ENCODE peak calls at places on chromosomes 7 and 10, in eight cellular contexts. W is H9; K is AG09309; Z is foreskin fibroblast; Y is NCI-H460; X is activated naive CD4-positive, alpha-beta T cell treated with anti-CD3 and anti-CD28 coated beads for 36 hours; V is A549; F is Peyer's patch. G is an unnamed sample.

GRCh38 chr10:120979435-120980315 is 128.5 kb downstream of the WDR11 start:
- DNase-seq in W (peak), K (no peak), Z (no peak), Y (peak), X (peak), V (peak), F (peak), G (peak)

GRCh38 chr10:102758226-102758932 is 14.6 kb downstream of the WBP1L start:
- DNase-seq in W (no peak), K (no peak), Z (no peak), Y (no peak), X (no peak), V (no peak), F (no peak), G (no peak)

GRCh38 chr10:58992830-58993460 is 183.5 kb upstream of the PHYHIPL start:
- DNase-seq in W (no peak), K (no peak), Z (no peak), Y (no peak), X (no peak), V (no peak), F (no peak), G (no peak)

GRCh38 chr7:15236958-15237357 is 324.9 kb downstream of the AGMO start:
- DNase-seq in W (no peak), K (no peak), Z (no peak), Y (no peak), X (no peak), V (no peak), F (no peak), G (no peak)

GRCh38 chr10:85720931-85721330 is 645.7 kb downstream of the GRID1 start:
- DNase-seq in W (no peak), K (no peak), Z (no peak), Y (no peak), X (no peak), V (no peak), F (no peak), G (no peak)

GRCh38 chr7:12630615-12630884 is 56.9 kb upstream of the ARL4A start:
- DNase-seq in W (no peak), K (no peak), Z (no peak), Y (no peak), X (no peak), V (no peak), F (no peak), G (no peak)

GRCh38 chr7:142833174-142834027 is 21.5 kb upstream of the EPHB6 start:
- DNase-seq in W (no peak), K (no peak), Z (no peak), Y (no peak), X (no peak), V (no peak), F (no peak), G (no peak)

GRCh38 chr7:4479367-4480039 is 202.6 kb upstream of the FOXK1 start:
- DNase-seq in W (peak), K (no peak), Z (peak), Y (peak), X (peak), V (peak), F (no peak), G (peak)

GRCh38 chr7:37915438-37915837 is 1.2 kb downstream of the SFRP4 start:
- DNase-seq in W (no peak), K (no peak), Z (no peak), Y (no peak), X (no peak), V (no peak), F (no peak), G (peak)

GRCh38 chr10:132019366-132019765 is 37.6 kb upstream of the BNIP3 start:
- DNase-seq in W (no peak), K (no peak), Z (no peak), Y (no peak), X (no peak), V (no peak), F (no peak), G (no peak)

GRCh38 chr7:141262101-141262819 is 188.4 kb downstream of the TMEM178B start:
- DNase-seq in W (no peak), K (no peak), Z (no peak), Y (no peak), X (no peak), V (no peak), F (no peak), G (peak)

GRCh38 chr7:139889186-139889871 is 60.3 kb downstream of the TBXAS1 start:
- DNase-seq in W (no peak), K (no peak), Z (peak), Y (no peak), X (no peak), V (no peak), F (no peak), G (peak)

GRCh38 chr7:91079491-91079890 is 184.7 kb upstream of the FZD1 start:
- DNase-seq in W (no peak), K (no peak), Z (no peak), Y (no peak), X (no peak), V (no peak), F (no peak), G (peak)

GRCh38 chr7:102917436-102918353 is 4.9 kb downstream of the LRRC17 start:
- DNase-seq in W (no peak), K (no peak), Z (no peak), Y (no peak), X (no peak), V (no peak), F (no peak), G (no peak)

GRCh38 chr10:79260803-79261740 is 86.2 kb upstream of the PPIF start:
- DNase-seq in W (peak), K (no peak), Z (peak), Y (no peak), X (no peak), V (no peak), F (no peak), G (peak)

GRCh38 chr10:48474764-48475365 is 130.0 kb downstream of the ARHGAP22 start:
- DNase-seq in W (no peak), K (no peak), Z (no peak), Y (no peak), X (no peak), V (no peak), F (no peak), G (no peak)

GRCh38 chr10:30581779-30582380 is 47.7 kb downstream of the LYZL2 start:
- DNase-seq in W (peak), K (no peak), Z (peak), Y (peak), X (peak), V (peak), F (no peak), G (peak)

GRCh38 chr7:78019457-78020130 is 221.0 kb downstream of the PHTF2 start:
- DNase-seq in W (peak), K (peak), Z (peak), Y (peak), X (peak), V (peak), F (peak), G (peak)

GRCh38 chr10:119737827-119738226 is 12.0 kb downstream of the INPP5F start:
- DNase-seq in W (no peak), K (peak), Z (peak), Y (peak), X (peak), V (peak), F (no peak), G (peak)

GRCh38 chr10:9957352-9957751 is 1060.3 kb upstream of the CELF2 start:
- DNase-seq in W (no peak), K (no peak), Z (no peak), Y (no peak), X (no peak), V (no peak), F (no peak), G (peak)

GRCh38 chr10:52772623-52773022 is at the start of gene MBL2:
- DNase-seq in W (no peak), K (no peak), Z (no peak), Y (no peak), X (no peak), V (no peak), F (no peak), G (no peak)

GRCh38 chr7:105985821-105986220 is 22.8 kb downstream of the CDHR3 start:
- DNase-seq in W (no peak), K (no peak), Z (no peak), Y (no peak), X (no peak), V (no peak), F (no peak), G (no peak)